ENCODE peak calls at places on chromosomes 1 and 21, in nine cellular contexts. One of them, this sample, is unnamed.
A peak's percentile ranks its signal among the peaks of the same experiment; 100 is the strongest.

GRCh38 chr1:107548276-107548675 is 407.4 kb downstream of the NTNG1 start:
- DNase-seq in HTR-8/SVneo: no peak
- DNase-seq in HEK293T: no peak
- DNase-seq in HCEC 1CT: no peak
- DNase-seq in H4: no peak
- DNase-seq in activated CD4-positive, alpha-beta T cell treated with anti-CD3 and anti-CD28 coated beads for 24 hours: no peak
- DNase-seq in NCI-H1694: no peak
- DNase-seq in left kidney: no peak
- DNase-seq in fibroblast of the aortic adventitia: no peak
- DNase-seq in this sample: no peak

GRCh38 chr1:167328762-167329483 is 108.2 kb downstream of the POU2F1 start:
- DNase-seq in fibroblast of the aortic adventitia: no peak
- DNase-seq in activated CD4-positive, alpha-beta T cell treated with anti-CD3 and anti-CD28 coated beads for 24 hours: no peak
- DNase-seq in HEK293T: no peak
- DNase-seq in HTR-8/SVneo: no peak
- DNase-seq in H4: no peak
- DNase-seq in NCI-H1694: no peak
- DNase-seq in HCEC 1CT: no peak
- DNase-seq in left kidney: peak; percentile 57
- DNase-seq in this sample: no peak

GRCh38 chr21:32641715-32642698 is 29.8 kb upstream of the CFAP298 start:
- DNase-seq in fibroblast of the aortic adventitia: no peak
- DNase-seq in activated CD4-positive, alpha-beta T cell treated with anti-CD3 and anti-CD28 coated beads for 24 hours: no peak
- DNase-seq in H4: no peak
- DNase-seq in HTR-8/SVneo: no peak
- DNase-seq in left kidney: peak; percentile 54
- DNase-seq in HEK293T: no peak
- DNase-seq in NCI-H1694: no peak
- DNase-seq in HCEC 1CT: no peak
- DNase-seq in this sample: no peak

GRCh38 chr1:84398175-84398574 is at the start of gene DNASE2B:
- DNase-seq in HCEC 1CT: no peak
- DNase-seq in left kidney: no peak
- DNase-seq in HEK293T: no peak
- DNase-seq in activated CD4-positive, alpha-beta T cell treated with anti-CD3 and anti-CD28 coated beads for 24 hours: no peak
- DNase-seq in fibroblast of the aortic adventitia: no peak
- DNase-seq in H4: no peak
- DNase-seq in HTR-8/SVneo: no peak
- DNase-seq in NCI-H1694: no peak
- DNase-seq in this sample: no peak

GRCh38 chr1:176954242-176954641 is 210.3 kb downstream of the ASTN1 start:
- DNase-seq in left kidney: no peak
- DNase-seq in activated CD4-positive, alpha-beta T cell treated with anti-CD3 and anti-CD28 coated beads for 24 hours: no peak
- DNase-seq in HEK293T: peak; percentile 28
- DNase-seq in H4: no peak
- DNase-seq in HCEC 1CT: no peak
- DNase-seq in fibroblast of the aortic adventitia: peak; percentile 2
- DNase-seq in NCI-H1694: no peak
- DNase-seq in HTR-8/SVneo: no peak
- DNase-seq in this sample: no peak

GRCh38 chr1:247471445-247472016 is 13.6 kb upstream of the OR2B11 start:
- DNase-seq in HEK293T: no peak
- DNase-seq in H4: no peak
- DNase-seq in activated CD4-positive, alpha-beta T cell treated with anti-CD3 and anti-CD28 coated beads for 24 hours: no peak
- DNase-seq in HTR-8/SVneo: no peak
- DNase-seq in left kidney: no peak
- DNase-seq in fibroblast of the aortic adventitia: no peak
- DNase-seq in HCEC 1CT: no peak
- DNase-seq in NCI-H1694: no peak
- DNase-seq in this sample: no peak

GRCh38 chr1:10253755-10254154 is 43.4 kb downstream of the KIF1B start:
- DNase-seq in NCI-H1694: peak; percentile 43
- DNase-seq in HTR-8/SVneo: peak; percentile 24
- DNase-seq in left kidney: peak; percentile 86
- DNase-seq in H4: peak; percentile 20
- DNase-seq in HCEC 1CT: peak; percentile 68
- DNase-seq in activated CD4-positive, alpha-beta T cell treated with anti-CD3 and anti-CD28 coated beads for 24 hours: no peak
- DNase-seq in HEK293T: peak; percentile 16
- DNase-seq in fibroblast of the aortic adventitia: peak; percentile 83
- DNase-seq in this sample: no peak

GRCh38 chr1:208257326-208257725 is 13.1 kb upstream of the PLXNA2 start:
- DNase-seq in H4: no peak
- DNase-seq in HCEC 1CT: no peak
- DNase-seq in HTR-8/SVneo: no peak
- DNase-seq in activated CD4-positive, alpha-beta T cell treated with anti-CD3 and anti-CD28 coated beads for 24 hours: no peak
- DNase-seq in HEK293T: no peak
- DNase-seq in fibroblast of the aortic adventitia: no peak
- DNase-seq in NCI-H1694: no peak
- DNase-seq in left kidney: no peak
- DNase-seq in this sample: no peak

GRCh38 chr1:26848947-26849774 is 13.8 kb upstream of the SFN start:
- DNase-seq in fibroblast of the aortic adventitia: peak; percentile 82
- DNase-seq in H4: peak; percentile 79
- DNase-seq in left kidney: no peak
- DNase-seq in HTR-8/SVneo: no peak
- DNase-seq in HCEC 1CT: peak; percentile 79
- DNase-seq in NCI-H1694: no peak
- DNase-seq in activated CD4-positive, alpha-beta T cell treated with anti-CD3 and anti-CD28 coated beads for 24 hours: no peak
- DNase-seq in HEK293T: no peak
- DNase-seq in this sample: no peak

GRCh38 chr1:202007703-202008489 is 2.5 kb upstream of the ELF3 start:
- DNase-seq in activated CD4-positive, alpha-beta T cell treated with anti-CD3 and anti-CD28 coated beads for 24 hours: no peak
- DNase-seq in H4: no peak
- DNase-seq in left kidney: peak; percentile 84
- DNase-seq in NCI-H1694: no peak
- DNase-seq in HEK293T: no peak
- DNase-seq in fibroblast of the aortic adventitia: peak; percentile 33
- DNase-seq in HCEC 1CT: no peak
- DNase-seq in HTR-8/SVneo: peak; percentile 78
- DNase-seq in this sample: no peak

GRCh38 chr1:248421384-248421783 is 18.5 kb downstream of the OR2T1 start:
- DNase-seq in left kidney: no peak
- DNase-seq in fibroblast of the aortic adventitia: no peak
- DNase-seq in HTR-8/SVneo: no peak
- DNase-seq in NCI-H1694: no peak
- DNase-seq in H4: no peak
- DNase-seq in HEK293T: no peak
- DNase-seq in HCEC 1CT: no peak
- DNase-seq in activated CD4-positive, alpha-beta T cell treated with anti-CD3 and anti-CD28 coated beads for 24 hours: no peak
- DNase-seq in this sample: no peak

GRCh38 chr1:206489980-206490534 is 17.3 kb upstream of the RASSF5 start:
- DNase-seq in H4: peak; percentile 62
- DNase-seq in activated CD4-positive, alpha-beta T cell treated with anti-CD3 and anti-CD28 coated beads for 24 hours: peak; percentile 71
- DNase-seq in HTR-8/SVneo: peak; percentile 87
- DNase-seq in NCI-H1694: peak; percentile 86
- DNase-seq in fibroblast of the aortic adventitia: peak; percentile 78
- DNase-seq in HCEC 1CT: peak; percentile 58
- DNase-seq in left kidney: peak; percentile 91
- DNase-seq in HEK293T: peak; percentile 93
- DNase-seq in this sample: peak; percentile 59

GRCh38 chr1:153733970-153734369 is 6.1 kb downstream of the INTS3 start:
- DNase-seq in HTR-8/SVneo: no peak
- DNase-seq in left kidney: no peak
- DNase-seq in NCI-H1694: no peak
- DNase-seq in HCEC 1CT: no peak
- DNase-seq in H4: no peak
- DNase-seq in activated CD4-positive, alpha-beta T cell treated with anti-CD3 and anti-CD28 coated beads for 24 hours: no peak
- DNase-seq in fibroblast of the aortic adventitia: no peak
- DNase-seq in HEK293T: no peak
- DNase-seq in this sample: no peak

GRCh38 chr1:22197644-22198043 is 54.7 kb upstream of the WNT4 start:
- DNase-seq in activated CD4-positive, alpha-beta T cell treated with anti-CD3 and anti-CD28 coated beads for 24 hours: no peak
- DNase-seq in NCI-H1694: no peak
- DNase-seq in HTR-8/SVneo: no peak
- DNase-seq in HCEC 1CT: no peak
- DNase-seq in fibroblast of the aortic adventitia: no peak
- DNase-seq in left kidney: no peak
- DNase-seq in H4: no peak
- DNase-seq in HEK293T: no peak
- DNase-seq in this sample: no peak

GRCh38 chr1:41713141-41713540 is 205.6 kb downstream of the HIVEP3 start:
- DNase-seq in H4: no peak
- DNase-seq in fibroblast of the aortic adventitia: no peak
- DNase-seq in NCI-H1694: no peak
- DNase-seq in activated CD4-positive, alpha-beta T cell treated with anti-CD3 and anti-CD28 coated beads for 24 hours: no peak
- DNase-seq in HCEC 1CT: no peak
- DNase-seq in HTR-8/SVneo: no peak
- DNase-seq in HEK293T: no peak
- DNase-seq in left kidney: no peak
- DNase-seq in this sample: no peak

GRCh38 chr21:43599728-43600127 is 59.6 kb downstream of the HSF2BP start:
- DNase-seq in HCEC 1CT: no peak
- DNase-seq in H4: no peak
- DNase-seq in HEK293T: no peak
- DNase-seq in activated CD4-positive, alpha-beta T cell treated with anti-CD3 and anti-CD28 coated beads for 24 hours: no peak
- DNase-seq in HTR-8/SVneo: no peak
- DNase-seq in left kidney: no peak
- DNase-seq in fibroblast of the aortic adventitia: no peak
- DNase-seq in NCI-H1694: no peak
- DNase-seq in this sample: no peak

GRCh38 chr21:27693376-27693775 is 726.5 kb upstream of the ADAMTS5 start:
- DNase-seq in H4: peak; percentile 32
- DNase-seq in HCEC 1CT: peak; percentile 46
- DNase-seq in HTR-8/SVneo: peak; percentile 51
- DNase-seq in fibroblast of the aortic adventitia: peak; percentile 46
- DNase-seq in NCI-H1694: no peak
- DNase-seq in activated CD4-positive, alpha-beta T cell treated with anti-CD3 and anti-CD28 coated beads for 24 hours: no peak
- DNase-seq in left kidney: no peak
- DNase-seq in HEK293T: no peak
- DNase-seq in this sample: no peak

This sample was measured in NCI-H1048.